ENCODE peak calls at places on chromosomes 6 and 20, in seven cellular contexts. One of them, this sample, is unnamed.

GRCh38 chr20:37699202-37699601 is 5.4 kb downstream of the CTNNBL1 start:
- DNase-seq in transverse colon: no peak
- DNase-seq in stomach: peak; percentile 61
- DNase-seq in cardiac muscle cell: no peak
- DNase-seq in upper lobe of right lung: no peak
- DNase-seq in CD8-positive, alpha-beta T cell: no peak
- DNase-seq in DND-41: no peak
- DNase-seq in this sample: no peak

GRCh38 chr6:31901415-31901952 is 402 bp downstream of the ZBTB12 start:
- DNase-seq in transverse colon: peak; percentile 68
- DNase-seq in CD8-positive, alpha-beta T cell: peak; percentile 81
- DNase-seq in stomach: peak; percentile 57
- DNase-seq in DND-41: peak; percentile 70
- DNase-seq in upper lobe of right lung: peak; percentile 83
- DNase-seq in cardiac muscle cell: peak; percentile 56
- DNase-seq in this sample: peak; percentile 50

GRCh38 chr20:33394718-33395117 is 6.6 kb downstream of the CDK5RAP1 start:
- DNase-seq in upper lobe of right lung: no peak
- DNase-seq in cardiac muscle cell: no peak
- DNase-seq in DND-41: no peak
- DNase-seq in stomach: no peak
- DNase-seq in CD8-positive, alpha-beta T cell: no peak
- DNase-seq in transverse colon: no peak
- DNase-seq in this sample: no peak

GRCh38 chr6:56246544-56246940 is 838 bp downstream of the COL21A1 start:
- DNase-seq in upper lobe of right lung: no peak
- DNase-seq in transverse colon: no peak
- DNase-seq in stomach: no peak
- DNase-seq in DND-41: no peak
- DNase-seq in cardiac muscle cell: no peak
- DNase-seq in CD8-positive, alpha-beta T cell: no peak
- DNase-seq in this sample: peak; percentile 67

GRCh38 chr6:40177596-40177995 is 243.3 kb upstream of the MOCS1 start:
- DNase-seq in transverse colon: no peak
- DNase-seq in CD8-positive, alpha-beta T cell: no peak
- DNase-seq in DND-41: no peak
- DNase-seq in cardiac muscle cell: no peak
- DNase-seq in stomach: no peak
- DNase-seq in upper lobe of right lung: no peak
- DNase-seq in this sample: no peak

GRCh38 chr6:2103644-2104523 is 141.5 kb downstream of the GMDS start:
- DNase-seq in transverse colon: no peak
- DNase-seq in CD8-positive, alpha-beta T cell: no peak
- DNase-seq in cardiac muscle cell: peak; percentile 36
- DNase-seq in stomach: no peak
- DNase-seq in DND-41: no peak
- DNase-seq in upper lobe of right lung: no peak
- DNase-seq in this sample: no peak

GRCh38 chr6:145567853-145568252 is 167.5 kb downstream of the EPM2A start:
- DNase-seq in DND-41: no peak
- DNase-seq in upper lobe of right lung: no peak
- DNase-seq in transverse colon: no peak
- DNase-seq in cardiac muscle cell: no peak
- DNase-seq in CD8-positive, alpha-beta T cell: no peak
- DNase-seq in stomach: no peak
- DNase-seq in this sample: no peak

GRCh38 chr6:100948381-100949133 is 67.4 kb upstream of the ASCC3 start:
- DNase-seq in cardiac muscle cell: no peak
- DNase-seq in transverse colon: no peak
- DNase-seq in DND-41: no peak
- DNase-seq in upper lobe of right lung: no peak
- DNase-seq in CD8-positive, alpha-beta T cell: no peak
- DNase-seq in stomach: no peak
- DNase-seq in this sample: no peak

GRCh38 chr20:48683467-48684175 is 144.2 kb downstream of the PREX1 start:
- DNase-seq in DND-41: no peak
- DNase-seq in transverse colon: no peak
- DNase-seq in cardiac muscle cell: no peak
- DNase-seq in upper lobe of right lung: no peak
- DNase-seq in stomach: no peak
- DNase-seq in CD8-positive, alpha-beta T cell: no peak
- DNase-seq in this sample: no peak

GRCh38 chr20:48680650-48681049 is 147.1 kb downstream of the PREX1 start:
- DNase-seq in cardiac muscle cell: no peak
- DNase-seq in DND-41: no peak
- DNase-seq in upper lobe of right lung: no peak
- DNase-seq in stomach: no peak
- DNase-seq in CD8-positive, alpha-beta T cell: no peak
- DNase-seq in transverse colon: no peak
- DNase-seq in this sample: no peak

GRCh38 chr20:48682529-48683385 is 145.0 kb downstream of the PREX1 start:
- DNase-seq in transverse colon: peak; percentile 89
- DNase-seq in upper lobe of right lung: peak; percentile 92
- DNase-seq in CD8-positive, alpha-beta T cell: no peak
- DNase-seq in DND-41: no peak
- DNase-seq in cardiac muscle cell: peak; percentile 98
- DNase-seq in stomach: peak; percentile 97
- DNase-seq in this sample: peak; percentile 82

GRCh38 chr20:48681201-48681881 is 146.5 kb downstream of the PREX1 start:
- DNase-seq in cardiac muscle cell: no peak
- DNase-seq in DND-41: no peak
- DNase-seq in upper lobe of right lung: no peak
- DNase-seq in CD8-positive, alpha-beta T cell: no peak
- DNase-seq in transverse colon: no peak
- DNase-seq in stomach: no peak
- DNase-seq in this sample: no peak

DNA sequence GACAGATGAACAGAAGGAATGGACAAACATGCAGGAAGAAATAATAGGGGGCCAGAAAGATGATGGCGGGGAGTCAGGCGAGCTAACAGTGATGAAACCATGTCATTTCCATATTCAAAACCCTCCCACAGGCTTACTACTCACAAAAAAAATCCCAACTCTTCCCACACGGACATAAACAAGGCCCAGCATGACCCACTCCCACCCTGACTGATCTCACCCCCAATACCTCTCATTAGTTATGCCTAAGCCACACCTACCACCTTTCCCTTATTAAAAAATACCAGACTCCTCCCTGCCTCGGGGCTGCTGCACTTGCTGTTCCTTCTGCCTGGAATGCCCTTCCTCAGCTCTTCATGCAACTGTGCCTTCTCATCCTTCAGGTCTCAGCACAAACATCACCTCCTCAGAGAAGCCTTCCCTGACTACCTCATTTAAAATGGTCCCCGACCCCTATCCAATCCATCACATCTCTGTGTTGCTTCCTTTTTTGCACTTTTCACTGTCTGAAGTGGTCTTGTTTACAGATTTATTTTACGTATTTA is 145.8 kb downstream of the PREX1 start:
- DNase-seq in cardiac muscle cell: no peak
- DNase-seq in upper lobe of right lung: no peak
- DNase-seq in DND-41: no peak
- DNase-seq in transverse colon: no peak
- DNase-seq in stomach: no peak
- DNase-seq in CD8-positive, alpha-beta T cell: no peak
- DNase-seq in this sample: no peak
- H3K4me1 ChIP-seq in cardiac muscle cell: peaks cover 35% of the 10 kb centered on the region
- H3K4me1 ChIP-seq in upper lobe of right lung: peaks cover 48% of the 10 kb centered on the region
- H3K4me1 ChIP-seq in DND-41: no peaks in the 10 kb centered on the region
- H3K4me1 ChIP-seq in transverse colon: peaks cover 48% of the 10 kb centered on the region
- H3K4me1 ChIP-seq in stomach: peaks cover 53% of the 10 kb centered on the region
- H3K4me1 ChIP-seq in CD8-positive, alpha-beta T cell: no peaks in the 10 kb centered on the region
- H3K4me1 ChIP-seq in this sample: peaks cover 13% of the 10 kb centered on the region

GRCh38 chr20:43096471-43096870 is 93.2 kb downstream of the PTPRT start:
- DNase-seq in upper lobe of right lung: no peak
- DNase-seq in transverse colon: no peak
- DNase-seq in stomach: no peak
- DNase-seq in cardiac muscle cell: peak; percentile 23
- DNase-seq in CD8-positive, alpha-beta T cell: no peak
- DNase-seq in DND-41: no peak
- DNase-seq in this sample: no peak

GRCh38 chr20:43102394-43102793 is 87.3 kb downstream of the PTPRT start:
- DNase-seq in stomach: no peak
- DNase-seq in upper lobe of right lung: no peak
- DNase-seq in transverse colon: no peak
- DNase-seq in DND-41: peak; percentile 19
- DNase-seq in CD8-positive, alpha-beta T cell: no peak
- DNase-seq in cardiac muscle cell: peak; percentile 4
- DNase-seq in this sample: peak; percentile 82
- TF ChIP-seq CTCF in stomach: no peak
- TF ChIP-seq CTCF in upper lobe of right lung: no peak
- TF ChIP-seq CTCF in transverse colon: no peak
- TF ChIP-seq CTCF in DND-41: peak; percentile 55
- TF ChIP-seq CTCF in CD8-positive, alpha-beta T cell: no peak
- TF ChIP-seq CTCF in cardiac muscle cell: no peak
- TF ChIP-seq CTCF in this sample: peak; percentile 79

GRCh38 chr6:37004044-37004984 is 1.1 kb upstream of the FGD2 start:
- DNase-seq in stomach: no peak
- DNase-seq in CD8-positive, alpha-beta T cell: no peak
- DNase-seq in transverse colon: no peak
- DNase-seq in cardiac muscle cell: no peak
- DNase-seq in DND-41: no peak
- DNase-seq in upper lobe of right lung: no peak
- DNase-seq in this sample: peak; percentile 22

GRCh38 chr6:37005061-37005810 is at the start of gene FGD2:
- DNase-seq in transverse colon: peak; percentile 59
- DNase-seq in CD8-positive, alpha-beta T cell: no peak
- DNase-seq in stomach: no peak
- DNase-seq in cardiac muscle cell: no peak
- DNase-seq in DND-41: no peak
- DNase-seq in upper lobe of right lung: no peak
- DNase-seq in this sample: peak; percentile 39

GRCh38 chr6:37007340-37008043 is 2.0 kb downstream of the FGD2 start:
- DNase-seq in cardiac muscle cell: no peak
- DNase-seq in CD8-positive, alpha-beta T cell: no peak
- DNase-seq in upper lobe of right lung: peak; percentile 65
- DNase-seq in transverse colon: peak; percentile 51
- DNase-seq in DND-41: no peak
- DNase-seq in stomach: no peak
- DNase-seq in this sample: peak; percentile 57

GRCh38 chr6:37006793-37007339 is 1.4 kb downstream of the FGD2 start:
- DNase-seq in CD8-positive, alpha-beta T cell: no peak
- DNase-seq in upper lobe of right lung: no peak
- DNase-seq in stomach: no peak
- DNase-seq in transverse colon: no peak
- DNase-seq in DND-41: no peak
- DNase-seq in cardiac muscle cell: no peak
- DNase-seq in this sample: peak; percentile 21

GRCh38 chr6:37005827-37006514 is 516 bp downstream of the FGD2 start:
- DNase-seq in stomach: no peak
- DNase-seq in DND-41: no peak
- DNase-seq in transverse colon: no peak
- DNase-seq in CD8-positive, alpha-beta T cell: no peak
- DNase-seq in cardiac muscle cell: no peak
- DNase-seq in upper lobe of right lung: no peak
- DNase-seq in this sample: peak; percentile 22
- H3K4me3 ChIP-seq in stomach: peak overlapping the region; percentile 17
- H3K4me3 ChIP-seq in DND-41: no peak overlapping the region
- H3K4me3 ChIP-seq in transverse colon: peak overlapping the region; percentile 6
- H3K4me3 ChIP-seq in CD8-positive, alpha-beta T cell: no peak overlapping the region
- H3K4me3 ChIP-seq in cardiac muscle cell: no peak overlapping the region
- H3K4me3 ChIP-seq in upper lobe of right lung: peak overlapping the region; percentile 47
- H3K4me3 ChIP-seq in this sample: no peak overlapping the region

GRCh38 chr20:63740501-63741353 is 1.2 kb downstream of the SLC2A4RG start:
- DNase-seq in transverse colon: peak; percentile 93
- DNase-seq in CD8-positive, alpha-beta T cell: peak; percentile 56
- DNase-seq in stomach: peak; percentile 95
- DNase-seq in DND-41: peak; percentile 44
- DNase-seq in cardiac muscle cell: peak; percentile 84
- DNase-seq in upper lobe of right lung: peak; percentile 95
- DNase-seq in this sample: peak; percentile 90
- H3K4me1 ChIP-seq in transverse colon: peaks cover 52% of the 10 kb centered on the region
- H3K4me1 ChIP-seq in CD8-positive, alpha-beta T cell: peaks cover 33% of the 10 kb centered on the region
- H3K4me1 ChIP-seq in stomach: peaks cover 56% of the 10 kb centered on the region
- H3K4me1 ChIP-seq in DND-41: peaks cover 22% of the 10 kb centered on the region
- H3K4me1 ChIP-seq in cardiac muscle cell: peaks cover 19% of the 10 kb centered on the region
- H3K4me1 ChIP-seq in upper lobe of right lung: peaks cover 30% of the 10 kb centered on the region
- H3K4me1 ChIP-seq in this sample: peaks cover 8% of the 10 kb centered on the region

DNA sequence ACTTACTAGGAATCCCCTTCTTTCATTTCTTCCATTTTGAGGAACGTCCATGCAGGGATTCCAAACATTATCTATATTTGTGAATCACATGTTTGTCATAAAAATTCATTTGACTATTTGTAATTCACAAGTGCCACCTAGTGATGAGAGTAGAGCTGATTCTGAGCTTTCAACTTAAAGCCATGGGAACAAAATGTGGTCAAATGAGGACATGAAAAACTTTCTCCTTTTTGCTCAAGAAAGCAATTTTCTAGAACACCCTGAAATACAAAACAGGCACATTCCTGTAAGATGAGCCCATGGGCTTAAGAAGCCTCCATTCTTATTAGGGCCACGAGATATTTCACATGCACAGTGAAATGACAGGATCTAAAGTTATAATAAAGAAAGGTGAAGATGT is 12.3 kb downstream of the MAP3K7 start:
- DNase-seq in stomach: no peak
- DNase-seq in transverse colon: no peak
- DNase-seq in CD8-positive, alpha-beta T cell: no peak
- DNase-seq in upper lobe of right lung: no peak
- DNase-seq in DND-41: no peak
- DNase-seq in cardiac muscle cell: no peak
- DNase-seq in this sample: no peak
- TF ChIP-seq CTCF in stomach: no peak
- TF ChIP-seq CTCF in transverse colon: no peak
- TF ChIP-seq CTCF in CD8-positive, alpha-beta T cell: no peak
- TF ChIP-seq CTCF in upper lobe of right lung: no peak
- TF ChIP-seq CTCF in DND-41: peak; percentile 43
- TF ChIP-seq CTCF in cardiac muscle cell: peak; percentile 14
- TF ChIP-seq CTCF in this sample: no peak

GRCh38 chr6:85450578-85450884 is 648 bp downstream of the NT5E start:
- DNase-seq in CD8-positive, alpha-beta T cell: no peak
- DNase-seq in cardiac muscle cell: no peak
- DNase-seq in transverse colon: no peak
- DNase-seq in upper lobe of right lung: no peak
- DNase-seq in DND-41: no peak
- DNase-seq in stomach: no peak
- DNase-seq in this sample: no peak

GRCh38 chr6:85452441-85452881 is 2.6 kb downstream of the NT5E start:
- DNase-seq in CD8-positive, alpha-beta T cell: no peak
- DNase-seq in transverse colon: no peak
- DNase-seq in cardiac muscle cell: no peak
- DNase-seq in upper lobe of right lung: no peak
- DNase-seq in stomach: no peak
- DNase-seq in DND-41: no peak
- DNase-seq in this sample: no peak

GRCh38 chr6:85449818-85450577 is at the start of gene NT5E:
- DNase-seq in CD8-positive, alpha-beta T cell: peak; percentile 61
- DNase-seq in stomach: peak; percentile 79
- DNase-seq in upper lobe of right lung: peak; percentile 88
- DNase-seq in transverse colon: peak; percentile 70
- DNase-seq in DND-41: no peak
- DNase-seq in cardiac muscle cell: peak; percentile 76
- DNase-seq in this sample: peak; percentile 93

GRCh38 chr6:85451586-85452306 is 1.9 kb downstream of the NT5E start:
- DNase-seq in CD8-positive, alpha-beta T cell: no peak
- DNase-seq in stomach: no peak
- DNase-seq in upper lobe of right lung: no peak
- DNase-seq in transverse colon: no peak
- DNase-seq in cardiac muscle cell: no peak
- DNase-seq in DND-41: no peak
- DNase-seq in this sample: no peak

GRCh38 chr6:85449388-85449817 is 480 bp upstream of the NT5E start:
- DNase-seq in transverse colon: peak; percentile 18
- DNase-seq in cardiac muscle cell: peak; percentile 13
- DNase-seq in CD8-positive, alpha-beta T cell: peak; percentile 71
- DNase-seq in stomach: no peak
- DNase-seq in upper lobe of right lung: no peak
- DNase-seq in DND-41: peak; percentile 16
- DNase-seq in this sample: no peak
- H3K4me3 ChIP-seq in transverse colon: peak overlapping the region; percentile 58
- H3K4me3 ChIP-seq in cardiac muscle cell: peak overlapping the region; percentile 44
- H3K4me3 ChIP-seq in CD8-positive, alpha-beta T cell: peak overlapping the region; percentile 65
- H3K4me3 ChIP-seq in stomach: peak overlapping the region; percentile 69
- H3K4me3 ChIP-seq in upper lobe of right lung: peak overlapping the region; percentile 63
- H3K4me3 ChIP-seq in DND-41: no peak overlapping the region
- H3K4me3 ChIP-seq in this sample: peak overlapping the region; percentile 86